ENCODE peak calls at places on chromosomes 13 and 19, in four cellular contexts. S is psoas muscle, T is heart left ventricle, J is IMR-90. I is an unnamed sample.

GRCh38 chr13:69109891-69110525 is 997.6 kb upstream of the ATXN8OS start:
- DNase-seq in S (no peak), T (no peak), J (no peak), I (no peak)

GRCh38 chr19:39517432-39517831 is 2.5 kb downstream of the SELENOV start:
- DNase-seq in S (no peak), T (no peak), J (no peak), I (no peak)

GRCh38 chr13:51767100-51767499 is 36.9 kb downstream of the DHRS12 start:
- DNase-seq in S (no peak), T (no peak), J (no peak), I (no peak)

GRCh38 chr19:18006895-18007604 is 920 bp upstream of the ARRDC2 start:
- DNase-seq in S (peak; percentile 84), T (peak; percentile 93), J (peak; percentile 62), I (peak; percentile 86)

GRCh38 chr19:51980116-51980736 is 6.4 kb downstream of the ZNF350 start:
- DNase-seq in S (no peak), T (no peak), J (no peak), I (no peak)

GRCh38 chr19:18657590-18658365 is 20.9 kb downstream of the KLHL26 start:
- DNase-seq in S (peak; percentile 69), T (peak; percentile 78), J (peak; percentile 91), I (no peak)

GRCh38 chr13:93147946-93148345 is 78.7 kb upstream of the GPC6 start:
- DNase-seq in S (no peak), T (no peak), J (no peak), I (no peak)

GRCh38 chr13:20127563-20128458 is 33.0 kb downstream of the GJA3 start:
- DNase-seq in S (peak; percentile 72), T (peak; percentile 88), J (peak; percentile 16), I (peak; percentile 60)

GRCh38 chr19:16871870-16872269 is 16.9 kb upstream of the F2RL3 start:
- DNase-seq in S (no peak), T (peak; percentile 54), J (no peak), I (no peak)

GRCh38 chr19:48443262-48443661 is 2.5 kb upstream of the GRWD1 start:
- DNase-seq in S (no peak), T (no peak), J (no peak), I (no peak)

GRCh38 chr13:31201341-31202024 is 1.7 kb downstream of the B3GLCT start:
- DNase-seq in S (peak; percentile 33), T (no peak), J (peak; percentile 59), I (no peak)

GRCh38 chr13:39875583-39875982 is 220.1 kb downstream of the COG6 start:
- DNase-seq in S (no peak), T (no peak), J (peak; percentile 39), I (no peak)

GRCh38 chr19:14404322-14404721 is 14.8 kb downstream of the DDX39A start:
- DNase-seq in S (no peak), T (no peak), J (no peak), I (no peak)

GRCh38 chr19:57803594-57804325 is 11.0 kb downstream of the ZNF552 start:
- DNase-seq in S (no peak), T (peak; percentile 66), J (peak; percentile 79), I (peak; percentile 17)

GRCh38 chr13:49183672-49184315 is 36.3 kb upstream of the MLNR start:
- DNase-seq in S (no peak), T (no peak), J (peak; percentile 17), I (no peak)

GRCh38 chr19:41701401-41702075 is 6.9 kb upstream of the CEACAM5 start:
- DNase-seq in S (no peak), T (peak; percentile 17), J (no peak), I (no peak)

GRCh38 chr13:74444161-74444571 is 310.0 kb upstream of the KLF12 start:
- DNase-seq in S (no peak), T (no peak), J (no peak), I (no peak)

GRCh38 chr13:31923134-31923763 is 108.3 kb upstream of the FRY start:
- DNase-seq in S (no peak), T (no peak), J (no peak), I (no peak)

GRCh38 chr13:88472316-88472715 is 801.1 kb downstream of the SLITRK5 start:
- DNase-seq in S (no peak), T (no peak), J (no peak), I (no peak)

GRCh38 chr19:15432629-15433518 is 14.1 kb upstream of the AKAP8L start:
- DNase-seq in S (peak; percentile 95), T (peak; percentile 97), J (peak; percentile 87), I (peak; percentile 95)

GRCh38 chr19:6088677-6089063 is 21.6 kb downstream of the RFX2 start:
- DNase-seq in S (no peak), T (no peak), J (peak; percentile 49), I (no peak)

GRCh38 chr13:75812751-75813181 is 176.6 kb downstream of the LMO7 start:
- DNase-seq in S (no peak), T (no peak), J (peak; percentile 35), I (no peak)

GRCh38 chr13:41231786-41232185 is 31.6 kb downstream of the MTRF1 start:
- DNase-seq in S (no peak), T (no peak), J (peak; percentile 37), I (no peak)

GRCh38 chr13:37701972-37702371 is 103.4 kb upstream of the POSTN start:
- DNase-seq in S (no peak), T (no peak), J (peak; percentile 99), I (no peak)

DNA sequence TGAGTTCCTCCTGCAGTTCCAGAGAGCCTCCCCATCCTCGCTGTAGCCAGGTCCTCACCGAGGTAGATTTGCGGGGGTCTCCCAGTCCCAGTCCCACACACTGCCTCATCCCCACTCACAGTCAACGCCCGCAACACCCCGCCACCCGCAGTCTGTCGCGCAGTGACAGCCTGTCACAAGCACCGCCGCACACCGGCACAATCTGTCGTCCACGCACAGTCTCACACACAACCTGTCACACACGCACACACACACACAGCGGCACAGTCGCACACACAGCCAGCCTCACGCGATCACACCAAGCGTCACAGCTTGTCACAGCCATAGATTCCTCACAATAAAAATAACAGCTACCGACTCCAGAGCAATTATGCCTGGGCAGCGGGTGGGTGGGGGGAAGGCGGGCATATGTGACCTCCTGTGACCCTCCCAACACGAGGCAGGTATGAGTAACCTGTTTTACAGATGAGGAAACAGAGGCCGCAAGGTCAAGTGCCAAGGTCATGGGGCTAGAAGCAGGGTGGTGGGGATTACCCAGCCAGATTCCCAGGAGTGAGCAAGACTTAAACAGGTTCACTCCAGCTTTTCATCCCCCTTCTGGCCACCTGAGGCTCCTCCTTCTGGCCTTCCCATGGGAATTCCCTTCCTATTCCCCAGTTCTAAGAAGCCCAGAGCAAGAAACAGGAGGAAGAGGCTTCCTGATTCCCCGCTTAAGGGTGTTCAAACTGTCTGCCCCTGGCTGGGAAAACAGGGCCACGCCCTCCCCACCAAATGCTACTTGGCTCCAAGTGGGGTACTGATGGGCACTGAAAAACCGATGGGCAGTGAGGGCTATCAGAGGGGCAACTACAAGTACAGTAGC is 13.9 kb downstream of the NFIX start:
- DNase-seq in S (no peak), T (no peak), J (no peak), I (no peak)
- H3K27me3 ChIP-seq in S (no peaks in the 10 kb centered on the region), T (peaks cover 45% of the 10 kb centered on the region), J (no peaks in the 10 kb centered on the region), I (no peaks in the 10 kb centered on the region)

DNA sequence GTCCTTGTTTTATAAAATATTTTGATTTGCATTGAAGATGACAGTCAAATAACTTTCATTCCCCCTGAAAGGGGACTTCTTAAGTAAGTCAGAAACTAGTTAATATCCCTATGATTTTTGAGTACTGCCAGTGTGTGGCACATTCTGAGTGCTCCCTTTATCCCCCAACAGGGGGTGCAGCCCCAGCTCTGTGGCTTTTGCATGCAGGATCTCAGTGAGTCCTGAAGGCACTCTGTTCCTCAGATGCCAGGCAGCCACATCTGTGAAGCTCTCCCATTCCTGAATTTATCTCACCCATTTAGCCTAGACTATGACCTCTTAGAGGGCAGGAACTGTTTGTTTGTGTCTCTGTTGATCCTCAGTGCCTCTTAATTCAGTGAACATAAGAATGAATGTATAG is 123.1 kb downstream of the CDK8 start:
- DNase-seq in S (peak; percentile 17), T (no peak), J (peak; percentile 3), I (no peak)
- TF ChIP-seq CTCF in S (peak; percentile 32), T (peak; percentile 37), J (peak; percentile 30), I (peak; percentile 52)

GRCh38 chr13:97574926-97575325 is 141.0 kb downstream of the RAP2A start:
- DNase-seq in S (no peak), T (no peak), J (peak; percentile 52), I (no peak)

GRCh38 chr13:97577026-97577425 is 143.1 kb downstream of the RAP2A start:
- DNase-seq in S (no peak), T (no peak), J (no peak), I (no peak)

GRCh38 chr13:97568850-97569249 is 134.9 kb downstream of the RAP2A start:
- DNase-seq in S (no peak), T (peak; percentile 54), J (no peak), I (no peak)

GRCh38 chr13:97567510-97568243 is 133.7 kb downstream of the RAP2A start:
- DNase-seq in S (peak; percentile 21), T (no peak), J (peak; percentile 50), I (peak; percentile 10)

GRCh38 chr13:97573011-97573410 is 139.0 kb downstream of the RAP2A start:
- DNase-seq in S (no peak), T (no peak), J (peak; percentile 24), I (no peak)
- H3K4me3 ChIP-seq in S (no peak overlapping the region), T (no peak overlapping the region), J (no peak overlapping the region), I (no peak overlapping the region)

GRCh38 chr13:111382411-111382810 is 62.0 kb downstream of the TEX29 start:
- DNase-seq in S (no peak), T (no peak), J (no peak), I (no peak)
- H3K27me3 ChIP-seq in S (no peaks in the 10 kb centered on the region), T (peaks cover 2% of the 10 kb centered on the region), J (no peaks in the 10 kb centered on the region), I (no peaks in the 10 kb centered on the region)

DNA sequence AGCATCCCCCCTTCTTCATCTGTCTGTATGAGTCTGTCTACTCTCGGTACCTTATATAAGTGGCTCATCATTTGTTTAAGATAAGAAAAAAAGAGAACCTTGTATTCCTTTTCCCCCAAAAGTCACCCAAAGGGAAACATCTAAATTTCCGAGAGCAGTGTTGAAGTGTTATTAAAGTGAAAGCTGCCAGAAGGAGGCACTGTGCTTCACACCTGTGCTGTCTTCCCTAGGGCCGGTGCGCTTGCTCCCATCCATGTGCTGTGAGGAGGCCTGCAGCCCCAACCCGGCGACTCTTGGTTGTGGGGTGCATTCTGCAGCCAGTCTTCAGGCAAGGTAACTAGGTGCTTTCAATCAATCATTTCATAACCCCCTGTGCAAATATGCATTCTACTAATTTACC is 97.5 kb downstream of the TNFRSF19 start:
- DNase-seq in S (no peak), T (no peak), J (no peak), I (no peak)
- TF ChIP-seq CTCF in S (no peak), T (no peak), J (no peak), I (peak; percentile 15)

GRCh38 chr13:44149821-44150220 is 223.8 kb upstream of the SERP2 start:
- DNase-seq in S (no peak), T (no peak), J (no peak), I (no peak)

GRCh38 chr13:44146162-44146561 is 227.5 kb upstream of the SERP2 start:
- DNase-seq in S (no peak), T (no peak), J (no peak), I (peak; percentile 6)

GRCh38 chr13:44147648-44148047 is 226.0 kb upstream of the SERP2 start:
- DNase-seq in S (no peak), T (no peak), J (no peak), I (no peak)

GRCh38 chr13:44148159-44148929 is 225.3 kb upstream of the SERP2 start:
- DNase-seq in S (no peak), T (no peak), J (peak; percentile 20), I (no peak)

DNA sequence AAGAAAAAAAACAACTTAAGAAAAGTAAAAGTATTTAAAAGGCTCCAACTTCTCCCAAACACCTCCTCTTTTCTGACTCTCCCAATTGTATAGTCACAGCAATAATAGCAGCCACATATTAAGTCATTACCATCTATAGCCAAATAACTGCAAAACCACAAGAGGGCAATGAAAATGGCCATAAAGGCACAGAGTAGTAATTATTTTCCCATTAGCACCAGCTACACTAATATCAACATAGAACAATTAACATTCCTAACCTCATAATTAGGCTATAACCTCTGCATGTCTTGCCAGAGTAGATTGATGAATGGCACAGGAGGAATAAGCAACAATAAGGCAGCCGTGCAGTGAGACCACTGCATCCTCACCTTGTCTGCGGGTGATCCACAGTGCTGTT is 226.4 kb upstream of the SERP2 start:
- DNase-seq in S (no peak), T (no peak), J (no peak), I (no peak)
- H3K4me3 ChIP-seq in S (no peak overlapping the region), T (no peak overlapping the region), J (no peak overlapping the region), I (no peak overlapping the region)

I was measured in GM06990.